ENCODE peak calls at places on chromosomes 5 and 9, in seven cellular contexts. K is pancreas, W is Peyer's patch, J is epithelial cell of esophagus, V is tibial artery, S is left ventricle myocardium inferior, P is dorsolateral prefrontal cortex. Z is an unnamed sample.

GRCh38 chr5:6818594-6819512 is 105.6 kb downstream of the TENT4A start:
- DNase-seq in K (no peak), W (no peak), J (peak), V (no peak), S (no peak), P (no peak), Z (no peak)

GRCh38 chr5:179288101-179288808 is 57.0 kb downstream of the ADAMTS2 start:
- DNase-seq in K (no peak), W (peak), J (no peak), V (no peak), S (no peak), P (no peak), Z (no peak)

GRCh38 chr9:28539432-28539831 is 966.2 kb upstream of the C9orf72 start:
- DNase-seq in K (no peak), W (no peak), J (peak), V (no peak), S (no peak), P (no peak), Z (no peak)

GRCh38 chr5:34941936-34942335 is 12.6 kb downstream of the DNAJC21 start:
- DNase-seq in K (no peak), W (no peak), J (no peak), V (no peak), S (no peak), P (no peak), Z (no peak)

GRCh38 chr9:107739601-107740082 is 250.1 kb upstream of the KLF4 start:
- DNase-seq in K (peak), W (no peak), J (peak), V (peak), S (peak), P (no peak), Z (no peak)

GRCh38 chr5:76402880-76403712 is at the start of gene IQGAP2:
- DNase-seq in K (peak), W (peak), J (peak), V (peak), S (peak), P (no peak), Z (no peak)

GRCh38 chr9:91978739-91979414 is 28.8 kb upstream of the ROR2 start:
- DNase-seq in K (no peak), W (no peak), J (peak), V (no peak), S (no peak), P (no peak), Z (peak)

GRCh38 chr9:86591472-86591871 is 237.3 kb upstream of the TUT7 start:
- DNase-seq in K (no peak), W (no peak), J (peak), V (no peak), S (no peak), P (no peak), Z (no peak)

GRCh38 chr5:74140409-74140808 is 500.1 kb downstream of the ENC1 start:
- DNase-seq in K (no peak), W (no peak), J (no peak), V (no peak), S (no peak), P (no peak), Z (no peak)

GRCh38 chr9:93566408-93567270 is 9.7 kb upstream of the PHF2 start:
- DNase-seq in K (peak), W (peak), J (peak), V (peak), S (peak), P (peak), Z (peak)
- TF ChIP-seq CTCF in K (peak), W (peak), J (peak), V (peak), S (peak), P (peak), Z (peak)

GRCh38 chr5:1293997-1294838 is 650 bp downstream of the TERT start:
- DNase-seq in K (no peak), W (peak), J (no peak), V (no peak), S (no peak), P (no peak), Z (no peak)
- H3K4me3 ChIP-seq in K (no peak), W (no peak), J (no peak), V (no peak), S (peak), P (no peak), Z (peak)

GRCh38 chr5:36778336-36778735 is 98.2 kb upstream of the NIPBL start:
- DNase-seq in K (no peak), W (no peak), J (no peak), V (no peak), S (no peak), P (no peak), Z (no peak)

GRCh38 chr5:36777105-36777757 is 99.3 kb upstream of the NIPBL start:
- DNase-seq in K (no peak), W (no peak), J (peak), V (peak), S (no peak), P (no peak), Z (no peak)
- TF ChIP-seq CTCF in K (peak), W (peak), J (peak), V (no peak), S (peak), P (peak), Z (peak)

DNA sequence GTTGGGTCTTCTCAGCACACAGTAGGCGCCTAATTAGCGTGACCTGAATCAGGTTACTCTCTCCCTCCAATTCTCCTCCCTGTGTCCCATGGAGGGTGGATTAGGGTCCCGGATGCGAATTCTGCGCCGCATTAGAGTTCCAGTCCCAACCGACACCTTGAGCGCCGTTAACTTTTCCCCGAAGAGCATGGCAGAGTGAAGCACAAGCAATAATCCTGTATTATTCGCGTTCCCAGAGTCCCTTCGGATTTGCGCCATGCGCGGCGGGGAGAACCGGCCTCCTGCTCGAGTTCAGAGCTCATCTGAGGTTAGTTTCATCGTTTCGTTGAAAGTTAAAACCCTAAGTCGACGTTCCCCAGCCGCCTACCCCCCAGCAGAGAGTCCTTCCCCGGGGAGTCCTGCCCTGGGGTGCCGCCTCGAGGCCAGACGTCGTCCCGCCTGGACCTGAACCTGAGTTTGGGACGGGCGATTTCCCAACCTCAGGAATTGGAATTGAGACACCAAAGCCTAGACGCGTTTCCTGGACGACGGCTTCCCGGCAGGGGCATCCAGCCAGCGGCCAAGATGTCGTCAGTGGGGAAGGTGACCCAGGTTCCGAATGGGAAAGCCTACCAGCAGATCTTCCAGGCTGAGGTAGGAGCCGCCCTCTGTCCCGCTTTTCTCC is at the start of gene CCDC180:
- DNase-seq in K (no peak), W (no peak), J (peak), V (peak), S (no peak), P (no peak), Z (no peak)
- H3K4me3 ChIP-seq in K (no peak), W (no peak), J (no peak), V (peak), S (peak), P (peak), Z (peak)

DNA sequence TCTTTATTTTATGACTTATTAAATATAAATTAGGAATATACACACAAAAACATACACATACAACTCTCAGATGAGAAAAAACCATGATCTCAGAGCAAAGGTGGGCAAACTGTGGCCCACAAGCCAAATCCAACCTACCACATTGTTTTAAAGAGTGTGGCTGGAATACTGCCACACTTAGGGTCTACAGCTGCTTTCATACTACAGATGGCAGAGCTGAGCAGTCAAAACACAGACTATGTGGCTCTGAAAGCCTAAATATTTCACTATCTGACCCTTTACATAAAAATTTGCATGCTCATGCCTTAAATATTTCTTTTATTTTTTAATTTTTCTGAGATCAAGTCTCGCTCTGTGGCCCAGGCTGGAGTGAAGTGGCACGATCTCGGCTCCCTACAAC is 28.3 kb downstream of the LEAP2 start:
- DNase-seq in K (no peak), W (no peak), J (no peak), V (no peak), S (no peak), P (no peak), Z (no peak)
- TF ChIP-seq CTCF in K (no peak), W (no peak), J (no peak), V (no peak), S (no peak), P (no peak), Z (no peak)

GRCh38 chr5:163505049-163505474 is 357 bp upstream of the MAT2B start:
- DNase-seq in K (no peak), W (no peak), J (no peak), V (no peak), S (no peak), P (no peak), Z (no peak)

GRCh38 chr5:163506726-163507125 is 1.3 kb downstream of the MAT2B start:
- DNase-seq in K (no peak), W (no peak), J (peak), V (no peak), S (no peak), P (no peak), Z (no peak)

GRCh38 chr5:163508753-163509152 is 3.3 kb downstream of the MAT2B start:
- DNase-seq in K (no peak), W (no peak), J (no peak), V (no peak), S (no peak), P (no peak), Z (no peak)

GRCh38 chr5:163505475-163506457 is at the start of gene MAT2B:
- DNase-seq in K (peak), W (peak), J (peak), V (peak), S (peak), P (peak), Z (peak)

DNA sequence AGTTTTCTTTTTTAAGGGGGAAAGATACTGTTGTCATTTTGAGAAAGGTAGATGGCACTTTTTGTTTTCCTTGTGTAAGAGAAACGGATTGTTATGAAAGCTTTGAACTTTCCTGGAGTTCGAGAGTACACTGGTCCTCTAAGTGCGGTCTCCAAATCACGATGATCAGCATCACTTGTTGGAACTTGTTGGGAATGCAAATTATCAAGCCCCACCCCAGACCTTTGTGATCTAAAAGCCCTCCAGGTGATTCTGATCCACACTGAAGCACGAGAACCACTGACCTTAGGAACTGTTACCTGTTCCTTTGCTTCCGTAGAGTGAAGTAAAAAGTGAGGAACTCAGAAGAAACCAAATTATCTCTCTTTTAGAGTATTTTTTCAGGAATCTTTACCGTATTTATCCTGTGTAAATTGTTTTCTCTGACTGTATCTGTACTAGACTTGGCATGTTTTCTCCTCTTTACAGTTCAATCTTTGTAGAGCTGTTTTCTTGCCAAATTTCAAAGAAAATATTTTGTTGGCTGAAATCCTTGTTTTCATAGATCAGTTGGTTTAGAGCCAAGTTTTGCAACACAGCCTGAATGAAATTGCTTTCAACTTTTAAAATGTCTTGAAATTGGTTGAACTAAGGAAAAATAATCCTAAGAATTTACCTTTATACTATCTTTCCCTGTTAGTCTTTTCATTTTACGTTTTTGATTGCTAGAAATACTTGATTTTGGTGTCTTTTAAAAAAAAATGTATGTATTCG is 4.0 kb downstream of the MAT2B start:
- DNase-seq in K (no peak), W (no peak), J (peak), V (no peak), S (no peak), P (no peak), Z (no peak)
- H3K4me3 ChIP-seq in K (no peak), W (peak), J (peak), V (peak), S (peak), P (peak), Z (peak)

GRCh38 chr9:120868676-120869359 is 8.2 kb downstream of the PHF19 start:
- DNase-seq in K (peak), W (peak), J (peak), V (peak), S (peak), P (peak), Z (peak)
- TF ChIP-seq CTCF in K (no peak), W (peak), J (peak), V (no peak), S (peak), P (peak), Z (peak)

GRCh38 chr5:172559004-172559932 is 81.8 kb upstream of the NEURL1B start:
- DNase-seq in K (no peak), W (no peak), J (peak), V (peak), S (peak), P (no peak), Z (peak)
- H3K4me3 ChIP-seq in K (no peak), W (no peak), J (no peak), V (peak), S (peak), P (no peak), Z (no peak)